ENCODE peak calls at places on chromosomes 3 and 15, in nine cellular contexts. W is NCI-H1694; T is activated T-cell treated with anti-CD3 and anti-CD28 coated beads for 1 hour; N is NCI-H345; F is KG1; J is Caki2; S is foreskin melanocyte; P is activated CD4-positive, alpha-beta T cell treated with anti-CD3 and anti-CD28 coated beads, Interleukin-2, amount 10 ng/mL, durations not matched to agents 24 days and 14 days; Z is cardiac muscle cell. A is an unnamed sample.

GRCh38 chr3:4986175-4986610 is 7.0 kb downstream of the BHLHE40 start:
- DNase-seq in W (no peak), T (no peak), N (no peak), F (no peak), J (no peak), S (no peak), P (no peak), Z (no peak), A (no peak)

GRCh38 chr3:78729921-78730320 is 1037.9 kb downstream of the ROBO1 start:
- DNase-seq in W (no peak), T (no peak), N (no peak), F (no peak), J (no peak), S (no peak), P (no peak), Z (no peak), A (no peak)

GRCh38 chr3:142077859-142078500 is 71.4 kb downstream of the TFDP2 start:
- DNase-seq in W (no peak), T (no peak), N (peak; percentile 19), F (no peak), J (no peak), S (no peak), P (no peak), Z (no peak), A (no peak)

GRCh38 chr15:51260262-51260661 is 78.1 kb downstream of the CYP19A1 start:
- DNase-seq in W (no peak), T (no peak), N (no peak), F (no peak), J (no peak), S (no peak), P (no peak), Z (no peak), A (no peak)

GRCh38 chr3:140276698-140277097 is 341.7 kb downstream of the CLSTN2 start:
- DNase-seq in W (no peak), T (no peak), N (no peak), F (no peak), J (peak; percentile 10), S (no peak), P (no peak), Z (peak; percentile 80), A (no peak)

GRCh38 chr15:81779181-81779580 is 266.6 kb downstream of the MEX3B start:
- DNase-seq in W (no peak), T (no peak), N (no peak), F (no peak), J (no peak), S (no peak), P (no peak), Z (no peak), A (no peak)

GRCh38 chr15:47364671-47365141 is 352.6 kb upstream of the SEMA6D start:
- DNase-seq in W (no peak), T (no peak), N (no peak), F (no peak), J (no peak), S (no peak), P (no peak), Z (no peak), A (no peak)

GRCh38 chr3:94137377-94137776 is 74.5 kb downstream of the NSUN3 start:
- DNase-seq in W (no peak), T (no peak), N (no peak), F (no peak), J (no peak), S (no peak), P (no peak), Z (no peak), A (peak; percentile 15)

GRCh38 chr3:43207628-43208085 is 78.7 kb upstream of the SNRK start:
- DNase-seq in W (no peak), T (no peak), N (no peak), F (no peak), J (peak; percentile 88), S (no peak), P (no peak), Z (no peak), A (no peak)

GRCh38 chr3:126390201-126390600 is 4.5 kb upstream of the CFAP100 start:
- DNase-seq in W (no peak), T (no peak), N (no peak), F (no peak), J (no peak), S (no peak), P (no peak), Z (no peak), A (no peak)

GRCh38 chr3:14587733-14588360 is 47.7 kb upstream of the GRIP2 start:
- DNase-seq in W (no peak), T (no peak), N (no peak), F (no peak), J (peak; percentile 54), S (no peak), P (no peak), Z (no peak), A (peak; percentile 39)

A was measured in epithelial cell of proximal tubule.